ENCODE peak calls at places on chromosomes 2 and 18, in four cellular contexts. Z, W, T and V are unnamed samples.

GRCh38 chr2:168722592-168722991 is 79.8 kb upstream of the NOSTRIN start:
- DNase-seq in Z (no peak), W (no peak), T (no peak), V (no peak)

GRCh38 chr2:102142829-102143449 is 393 bp downstream of the IL1R1 start:
- DNase-seq in Z (no peak), W (peak; percentile 39), T (no peak), V (peak; percentile 53)

GRCh38 chr2:238121511-238122286 is 16.8 kb upstream of the KLHL30 start:
- DNase-seq in Z (no peak), W (no peak), T (no peak), V (no peak)

GRCh38 chr18:4593895-4594294 is 138.8 kb upstream of the DLGAP1 start:
- DNase-seq in Z (no peak), W (no peak), T (no peak), V (no peak)

GRCh38 chr2:203804070-203804469 is 63.5 kb upstream of the CTLA4 start:
- DNase-seq in Z (no peak), W (no peak), T (no peak), V (no peak)

GRCh38 chr18:25516121-25516520 is 164.2 kb upstream of the ZNF521 start:
- DNase-seq in Z (no peak), W (no peak), T (no peak), V (no peak)

GRCh38 chr18:36179562-36180334 is 7.5 kb upstream of the MOCOS start:
- DNase-seq in Z (peak; percentile 61), W (no peak), T (no peak), V (no peak)

GRCh38 chr2:179790235-179790895 is 71.0 kb downstream of the ZNF385B start:
- DNase-seq in Z (no peak), W (no peak), T (no peak), V (no peak)

GRCh38 chr2:173955004-173955403 is 10.2 kb downstream of the SP3 start:
- DNase-seq in Z (no peak), W (peak; percentile 42), T (no peak), V (no peak)

GRCh38 chr2:46388873-46389272 is 90.5 kb upstream of the TMEM247 start:
- DNase-seq in Z (no peak), W (no peak), T (no peak), V (no peak)

GRCh38 chr2:164840930-164841718 is 499 bp downstream of the COBLL1 start:
- DNase-seq in Z (peak; percentile 34), W (peak; percentile 82), T (no peak), V (peak; percentile 76)

GRCh38 chr18:61842146-61842545 is 50.7 kb downstream of the RNF152 start:
- DNase-seq in Z (no peak), W (no peak), T (peak; percentile 2), V (no peak)

GRCh38 chr2:136117391-136117841 is 533 bp downstream of the CXCR4 start:
- DNase-seq in Z (no peak), W (no peak), T (no peak), V (peak; percentile 41)

GRCh38 chr2:70641263-70641784 is 87.7 kb upstream of the TGFA start:
- DNase-seq in Z (no peak), W (no peak), T (no peak), V (no peak)

DNA sequence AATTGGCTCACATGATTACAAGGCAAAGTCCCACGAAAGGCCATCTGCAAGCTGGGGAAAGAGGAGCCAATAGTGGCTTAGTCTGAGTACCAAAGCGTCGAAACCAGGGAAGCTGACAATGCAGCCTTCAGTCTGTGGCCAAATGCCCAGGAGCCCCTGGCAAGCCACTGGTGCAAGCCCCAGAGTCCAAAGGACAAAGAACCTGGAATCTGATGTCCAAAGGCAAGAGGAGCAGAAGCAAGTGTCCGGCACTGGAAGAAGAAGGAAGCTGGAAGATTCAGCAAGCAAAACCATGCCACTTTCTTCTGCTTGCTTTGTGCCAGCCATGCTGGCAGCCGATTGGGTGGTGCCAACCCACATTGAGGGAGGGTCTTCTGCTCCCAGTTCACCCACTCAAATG is 74.3 kb upstream of the NPAS2 start:
- DNase-seq in Z (no peak), W (peak; percentile 25), T (no peak), V (no peak)
- TF ChIP-seq CREM in Z (no peak), W (no peak), T (no peak), V (no peak)

GRCh38 chr2:214696681-214697080 is 112.8 kb downstream of the BARD1 start:
- DNase-seq in Z (no peak), W (no peak), T (no peak), V (no peak)
- TF ChIP-seq TCF7 in Z (no peak), W (no peak), T (no peak), V (no peak)

GRCh38 chr2:241858206-241859016 is at the start of gene PDCD1:
- DNase-seq in Z (peak; percentile 79), W (peak; percentile 31), T (no peak), V (peak; percentile 49)

GRCh38 chr2:241857041-241857541 is 1.6 kb downstream of the PDCD1 start:
- DNase-seq in Z (no peak), W (no peak), T (no peak), V (no peak)

GRCh38 chr2:241855888-241856422 is 2.7 kb downstream of the PDCD1 start:
- DNase-seq in Z (no peak), W (no peak), T (no peak), V (no peak)

GRCh38 chr2:241859017-241859435 is 332 bp upstream of the PDCD1 start:
- DNase-seq in Z (peak; percentile 52), W (no peak), T (no peak), V (no peak)

GRCh38 chr2:241857572-241858121 is 1.0 kb downstream of the PDCD1 start:
- DNase-seq in Z (no peak), W (no peak), T (no peak), V (no peak)
- TF ChIP-seq CREM in Z (no peak), W (no peak), T (no peak), V (no peak)

DNA sequence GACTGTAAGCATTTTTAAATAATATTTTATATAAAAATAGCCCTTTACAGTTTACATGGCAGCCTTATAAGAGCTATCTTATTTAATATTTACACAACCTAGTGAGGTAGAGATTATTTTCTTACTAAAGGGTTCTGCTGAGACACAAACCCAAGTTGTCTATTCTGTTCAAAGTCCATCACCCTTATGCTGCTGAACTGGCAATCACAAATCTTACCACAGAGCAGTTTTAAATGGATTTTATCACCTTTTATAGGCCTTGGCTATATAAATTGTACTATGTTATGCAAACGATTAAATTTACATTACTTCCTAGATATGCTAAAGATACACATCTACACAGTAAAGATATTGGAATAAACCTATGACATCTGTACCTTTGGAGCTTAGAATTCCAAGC is 40.7 kb downstream of the RBM45 start:
- DNase-seq in Z (no peak), W (no peak), T (no peak), V (no peak)
- TF ChIP-seq TCF7 in Z (no peak), W (no peak), T (no peak), V (no peak)

GRCh38 chr2:104476075-104476474 is 377.8 kb upstream of the POU3F3 start:
- DNase-seq in Z (no peak), W (peak; percentile 13), T (no peak), V (no peak)
- TF ChIP-seq CREM in Z (no peak), W (no peak), T (no peak), V (no peak)

DNA sequence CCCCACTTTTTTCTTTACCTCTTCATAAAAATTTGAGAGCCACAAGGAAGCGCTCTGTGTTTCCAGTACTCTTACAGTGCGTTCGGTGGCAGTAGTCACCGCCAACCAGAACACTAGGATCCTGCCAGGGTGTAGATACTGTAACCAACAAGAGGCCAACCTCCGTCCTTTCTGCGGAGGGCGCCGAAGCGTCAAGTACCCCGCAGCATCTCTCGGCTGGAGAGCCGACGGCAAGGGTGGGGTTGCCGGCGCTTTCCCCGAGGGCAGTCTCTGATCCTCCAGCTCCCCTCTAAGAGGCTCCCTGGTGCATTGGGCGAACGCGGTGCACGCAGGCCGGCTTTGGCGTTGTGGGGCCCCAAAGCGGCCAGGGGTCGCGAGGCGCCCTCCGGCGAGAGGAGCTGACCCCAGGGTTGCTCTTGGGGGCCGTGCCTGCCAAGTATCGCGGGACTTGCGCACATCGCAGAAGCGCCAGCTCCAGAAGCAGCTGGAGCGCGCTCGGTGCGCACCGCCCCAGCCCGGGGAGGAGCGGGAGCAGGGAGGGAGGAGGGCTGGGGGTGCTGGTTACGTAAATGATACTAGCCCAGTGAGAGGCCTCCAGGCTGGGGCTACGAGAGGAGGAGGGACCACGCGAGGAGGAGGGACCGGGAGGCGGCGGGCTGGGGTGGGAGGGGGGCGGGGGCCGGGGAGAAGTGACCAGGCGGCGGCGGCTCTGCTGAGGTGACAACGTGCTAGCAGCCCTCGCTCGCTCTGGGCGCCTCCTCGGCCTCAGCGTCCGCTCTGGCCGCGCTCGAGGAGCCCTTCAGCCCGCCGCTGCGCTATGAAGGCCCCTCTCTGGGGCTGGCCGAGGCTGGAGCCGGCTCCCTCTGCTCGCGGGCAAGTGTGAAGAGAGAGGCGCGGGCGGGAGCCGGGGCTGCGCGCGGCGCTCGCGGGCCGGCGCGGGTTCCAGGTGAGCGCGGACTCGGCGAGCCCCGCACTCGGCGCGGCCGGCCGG is at the start of gene GALNT13:
- DNase-seq in Z (no peak), W (peak; percentile 57), T (no peak), V (peak; percentile 90)
- TF ChIP-seq TCF7 in Z (no peak), W (no peak), T (no peak), V (no peak)

DNA sequence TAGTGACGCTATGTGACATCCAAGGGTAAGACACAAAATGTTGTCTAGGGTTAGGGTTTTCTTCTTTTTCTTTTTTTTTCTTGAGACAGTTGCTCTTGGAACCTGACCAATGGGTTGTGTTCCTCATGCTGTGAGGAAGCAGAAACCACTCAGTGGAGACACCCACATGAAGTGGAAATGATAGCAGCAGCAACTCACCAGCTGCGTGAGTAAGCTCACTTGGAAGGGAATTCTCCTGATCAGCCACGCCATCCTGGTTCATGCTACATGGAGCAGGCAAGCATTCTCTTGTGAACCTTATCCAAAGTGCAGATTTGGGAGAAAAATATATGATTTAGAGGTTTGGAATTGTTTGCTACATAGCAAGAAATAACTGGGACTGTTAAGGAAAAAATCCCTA is 863.7 kb downstream of the EPHA4 start:
- DNase-seq in Z (no peak), W (no peak), T (no peak), V (no peak)
- TF ChIP-seq CREM in Z (no peak), W (no peak), T (no peak), V (no peak)

DNA sequence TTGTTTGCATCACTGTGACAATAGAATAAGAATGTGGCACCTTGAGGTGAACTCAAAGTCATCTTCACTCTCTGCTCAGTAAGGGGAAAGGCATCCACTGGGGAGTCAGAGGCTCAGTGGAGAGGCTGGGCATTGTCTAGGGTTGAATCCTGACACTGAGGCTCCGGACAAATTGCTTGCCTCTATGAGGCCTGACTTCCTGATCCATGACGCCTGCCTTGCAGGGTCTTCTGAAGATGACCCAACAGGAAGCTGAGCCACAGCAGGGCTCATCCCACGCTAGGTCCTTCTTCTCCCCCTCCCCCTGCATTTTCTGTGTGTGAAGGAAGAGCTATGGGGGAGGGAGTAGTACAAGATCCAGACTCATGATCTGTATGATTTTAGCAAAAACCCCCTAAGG is 265.1 kb downstream of the SH3BP4 start:
- DNase-seq in Z (no peak), W (no peak), T (no peak), V (no peak)
- TF ChIP-seq TCF7 in Z (no peak), W (no peak), T (no peak), V (no peak)

GRCh38 chr18:51236225-51236624 is 38.7 kb upstream of the MEX3C start:
- DNase-seq in Z (peak; percentile 37), W (peak; percentile 72), T (no peak), V (no peak)
- TF ChIP-seq CREM in Z (peak; percentile 12), W (no peak), T (no peak), V (no peak)